ENCODE peak calls at places on chromosomes 5 and 9, in six cellular contexts. N is activated T-cell treated with anti-CD3 and anti-CD28 coated beads, Interleukin-2, amount 50 U/mL, for 72 hours; E is Kasumi-1; J is fibroblast of the conjunctiva; L is astrocyte of the spinal cord; U is NCI-H524. P is an unnamed sample.

GRCh38 chr5:31913796-31914188 is 260.3 kb downstream of the GOLPH3 start:
- DNase-seq in N (no peak), J (no peak), L (no peak), E (no peak), U (no peak), P (no peak)

GRCh38 chr9:68669189-68669588 is 35.9 kb upstream of the PIP5K1B start:
- DNase-seq in L (no peak), N (no peak), J (no peak), U (no peak), E (no peak), P (no peak)

GRCh38 chr5:151157426-151158286 is at the start of gene ANXA6:
- DNase-seq in N (peak; percentile 74), U (peak; percentile 85), L (peak; percentile 82), E (peak; percentile 82), J (peak; percentile 52), P (peak; percentile 72)

GRCh38 chr9:127388037-127388855 is 8.7 kb upstream of the SLC2A8 start:
- DNase-seq in L (peak; percentile 98), E (peak; percentile 34), U (no peak), J (peak; percentile 93), N (peak; percentile 90), P (peak; percentile 98)

GRCh38 chr9:25350011-25350410 is 328.2 kb downstream of the TUSC1 start:
- DNase-seq in L (no peak), N (no peak), U (peak; percentile 47), J (no peak), E (no peak), P (no peak)

GRCh38 chr9:6645153-6646027 is at the start of gene GLDC:
- DNase-seq in J (no peak), N (peak; percentile 52), U (peak; percentile 94), L (peak; percentile 72), E (no peak), P (no peak)

GRCh38 chr9:111980398-111980797 is 83.8 kb downstream of the UGCG start:
- DNase-seq in J (no peak), U (no peak), L (no peak), E (no peak), N (no peak), P (no peak)

GRCh38 chr9:95143591-95144561 is 173.6 kb downstream of the FANCC start:
- DNase-seq in U (no peak), J (peak; percentile 96), N (no peak), L (peak; percentile 84), E (no peak), P (no peak)

GRCh38 chr9:1421436-1421835 is 371.3 kb downstream of the DMRT2 start:
- DNase-seq in E (no peak), N (no peak), U (no peak), L (no peak), J (no peak), P (no peak)

GRCh38 chr9:127388856-127389238 is 8.1 kb upstream of the SLC2A8 start:
- DNase-seq in J (no peak), E (no peak), N (peak; percentile 14), U (no peak), L (no peak), P (no peak)

GRCh38 chr5:120152472-120152871 is 311.6 kb upstream of the PRR16 start:
- DNase-seq in L (peak; percentile 86), E (no peak), N (no peak), J (peak; percentile 50), U (no peak), P (peak; percentile 87)

GRCh38 chr5:133304707-133305216 is 252.9 kb downstream of the HSPA4 start:
- DNase-seq in U (no peak), E (no peak), L (no peak), J (no peak), N (no peak), P (no peak)

GRCh38 chr5:119187776-119188529 is 117.1 kb downstream of the DMXL1 start:
- DNase-seq in U (peak; percentile 1), L (no peak), J (no peak), N (no peak), E (no peak), P (no peak)

GRCh38 chr5:128736567-128736966 is 198.5 kb upstream of the FBN2 start:
- DNase-seq in U (no peak), N (no peak), E (no peak), L (peak; percentile 44), J (no peak), P (no peak)

GRCh38 chr5:135246923-135247795 is 151.9 kb downstream of the MACROH2A1 start:
- DNase-seq in E (no peak), L (peak; percentile 93), N (peak; percentile 50), U (peak; percentile 61), J (peak; percentile 79), P (peak; percentile 88)

GRCh38 chr5:80408475-80408875 is 611 bp downstream of the ZFYVE16 start:
- DNase-seq in J (no peak), L (no peak), E (peak; percentile 57), U (peak; percentile 79), N (peak; percentile 63), P (peak; percentile 30)

GRCh38 chr5:151202381-151203139 is 21.3 kb downstream of the CCDC69 start:
- DNase-seq in J (no peak), U (no peak), L (peak; percentile 10), E (no peak), N (peak; percentile 47), P (peak; percentile 40)

GRCh38 chr9:20307662-20308061 is 314.6 kb downstream of the MLLT3 start:
- DNase-seq in L (no peak), J (no peak), N (no peak), E (no peak), U (no peak), P (no peak)

GRCh38 chr5:150363185-150363584 is 5.7 kb downstream of the TCOF1 start:
- DNase-seq in J (no peak), N (no peak), L (no peak), E (no peak), U (no peak), P (no peak)

GRCh38 chr5:6043491-6044310 is 334.6 kb downstream of the MED10 start:
- DNase-seq in J (no peak), N (no peak), E (no peak), U (peak; percentile 20), L (no peak), P (no peak)

GRCh38 chr9:6955251-6955921 is 197.6 kb downstream of the KDM4C start:
- DNase-seq in U (peak; percentile 9), J (no peak), N (peak; percentile 17), L (peak; percentile 83), E (no peak), P (peak; percentile 59)

GRCh38 chr9:134034215-134035040 is 9.1 kb downstream of the BRD3OS start:
- DNase-seq in U (no peak), N (no peak), J (no peak), E (no peak), L (no peak), P (no peak)

GRCh38 chr5:56110646-56111403 is 116.1 kb upstream of the IL6ST start:
- DNase-seq in U (no peak), L (peak; percentile 35), J (no peak), N (no peak), E (no peak), P (peak; percentile 18)

GRCh38 chr9:129252937-129253819 is 75.1 kb upstream of the IER5L start:
- DNase-seq in U (no peak), N (no peak), E (no peak), J (no peak), L (no peak), P (no peak)

GRCh38 chr5:11322133-11322532 is 561.1 kb upstream of the DAP start:
- DNase-seq in J (no peak), L (no peak), U (no peak), E (no peak), N (no peak), P (no peak)

P was measured in brain microvascular endothelial cell.